ENCODE peak calls at places on chromosomes 6 and 20, in eight cellular contexts. W is heart left ventricle; Z is iris pigment epithelial cell; S is NCI-H460; J is activated CD4-positive, alpha-beta T cell treated with anti-CD3 and anti-CD28 coated beads, Interleukin-2, amount 10 ng/mL, durations not matched to agents 24 days and 14 days; B is colonic mucosa; G is NAMALWA; N is stimulated activated CD8-positive, alpha-beta memory T cell treated with anti-CD3 and anti-CD28 coated beads, Interleukin-4, amount 100 ng/mL, for 24 hours. H is an unnamed sample.

GRCh38 chr6:16306334-16306733 is 67.9 kb downstream of the GMPR start:
- DNase-seq in W (no peak), Z (no peak), S (no peak), J (no peak), B (no peak), G (no peak), N (no peak), H (no peak)

GRCh38 chr6:6724319-6725119 is 136.0 kb downstream of the LY86 start:
- DNase-seq in W (peak; percentile 80), Z (peak; percentile 77), S (peak; percentile 53), J (peak; percentile 86), B (peak; percentile 84), G (peak; percentile 68), N (peak; percentile 32), H (peak; percentile 86)

GRCh38 chr6:3285049-3285639 is 26.4 kb downstream of the PSMG4 start:
- DNase-seq in W (no peak), Z (no peak), S (no peak), J (no peak), B (no peak), G (no peak), N (no peak), H (no peak)

GRCh38 chr20:4282550-4282949 is 267.2 kb upstream of the RNF24 start:
- DNase-seq in W (no peak), Z (no peak), S (no peak), J (no peak), B (no peak), G (no peak), N (no peak), H (no peak)

GRCh38 chr6:150294713-150295112 is 74.1 kb upstream of the IYD start:
- DNase-seq in W (no peak), Z (no peak), S (no peak), J (no peak), B (no peak), G (no peak), N (no peak), H (no peak)

GRCh38 chr20:13865825-13866351 is 81.1 kb downstream of the NDUFAF5 start:
- DNase-seq in W (no peak), Z (no peak), S (no peak), J (no peak), B (peak; percentile 28), G (no peak), N (no peak), H (no peak)

GRCh38 chr20:37267684-37268313 is 6.2 kb upstream of the GHRH start:
- DNase-seq in W (no peak), Z (no peak), S (no peak), J (no peak), B (no peak), G (no peak), N (no peak), H (no peak)

GRCh38 chr20:41615110-41615509 is 3.1 kb downstream of the CHD6 start:
- DNase-seq in W (no peak), Z (no peak), S (no peak), J (no peak), B (no peak), G (no peak), N (no peak), H (no peak)

GRCh38 chr6:157631388-157631787 is 191.7 kb upstream of the SNX9 start:
- DNase-seq in W (no peak), Z (no peak), S (no peak), J (no peak), B (no peak), G (no peak), N (no peak), H (no peak)

GRCh38 chr20:37938954-37939353 is 36.0 kb downstream of the VSTM2L start:
- DNase-seq in W (no peak), Z (no peak), S (no peak), J (no peak), B (no peak), G (no peak), N (no peak), H (no peak)

GRCh38 chr6:132142308-132142707 is 191.1 kb upstream of the CCN2 start:
- DNase-seq in W (no peak), Z (no peak), S (no peak), J (no peak), B (no peak), G (no peak), N (no peak), H (no peak)

GRCh38 chr6:47138046-47138445 is 95.9 kb upstream of the ADGRF1 start:
- DNase-seq in W (no peak), Z (peak; percentile 74), S (no peak), J (no peak), B (no peak), G (no peak), N (no peak), H (peak; percentile 46)

GRCh38 chr6:118134257-118134656 is 227.2 kb downstream of the SLC35F1 start:
- DNase-seq in W (no peak), Z (no peak), S (no peak), J (no peak), B (no peak), G (no peak), N (no peak), H (no peak)

GRCh38 chr6:151616091-151616513 is 122.3 kb downstream of the CCDC170 start:
- DNase-seq in W (no peak), Z (no peak), S (no peak), J (no peak), B (no peak), G (no peak), N (no peak), H (no peak)

GRCh38 chr6:118659513-118660217 is 8.3 kb upstream of the CEP85L start:
- DNase-seq in W (no peak), Z (peak; percentile 82), S (no peak), J (no peak), B (peak; percentile 20), G (no peak), N (no peak), H (peak; percentile 27)

GRCh38 chr6:132115714-132116366 is 164.7 kb upstream of the CCN2 start:
- DNase-seq in W (no peak), Z (peak; percentile 33), S (no peak), J (no peak), B (no peak), G (peak; percentile 9), N (no peak), H (peak; percentile 16)

GRCh38 chr20:63230800-63231268 is 4.9 kb upstream of the BIRC7 start:
- DNase-seq in W (peak; percentile 70), Z (peak; percentile 77), S (peak; percentile 65), J (no peak), B (peak; percentile 42), G (no peak), N (no peak), H (peak; percentile 81)

H was measured in cardiac fibroblast.